ENCODE peak calls at places on chromosome 21, in four cellular contexts. One of them, this sample, is unnamed.

GRCh38 chr21:35697321-35697808 is 363.0 kb downstream of the SETD4 start:
- DNase-seq in sigmoid colon: peak; percentile 74
- DNase-seq in CD8-positive, alpha-beta T cell: no peak
- DNase-seq in endothelial cell: no peak
- DNase-seq in this sample: no peak

GRCh38 chr21:16841917-16842316 is 670.9 kb upstream of the CXADR start:
- DNase-seq in CD8-positive, alpha-beta T cell: no peak
- DNase-seq in endothelial cell: no peak
- DNase-seq in sigmoid colon: no peak
- DNase-seq in this sample: no peak

GRCh38 chr21:44575307-44576024 is 1.9 kb downstream of the KRTAP10-4 start:
- DNase-seq in CD8-positive, alpha-beta T cell: no peak
- DNase-seq in sigmoid colon: no peak
- DNase-seq in endothelial cell: no peak
- DNase-seq in this sample: no peak

GRCh38 chr21:35102488-35103407 is 53.6 kb upstream of the RUNX1 start:
- DNase-seq in endothelial cell: no peak
- DNase-seq in sigmoid colon: peak; percentile 78
- DNase-seq in CD8-positive, alpha-beta T cell: peak; percentile 73
- DNase-seq in this sample: peak; percentile 24

GRCh38 chr21:36310016-36310415 is 10.0 kb upstream of the MORC3 start:
- DNase-seq in endothelial cell: no peak
- DNase-seq in CD8-positive, alpha-beta T cell: peak; percentile 32
- DNase-seq in sigmoid colon: no peak
- DNase-seq in this sample: no peak

GRCh38 chr21:35020446-35020845 is 28.7 kb downstream of the RUNX1 start:
- DNase-seq in endothelial cell: no peak
- DNase-seq in sigmoid colon: no peak
- DNase-seq in CD8-positive, alpha-beta T cell: peak; percentile 48
- DNase-seq in this sample: no peak

GRCh38 chr21:34614443-34614692 is 545 bp downstream of the RCAN1 start:
- DNase-seq in sigmoid colon: no peak
- DNase-seq in endothelial cell: no peak
- DNase-seq in CD8-positive, alpha-beta T cell: no peak
- DNase-seq in this sample: no peak

GRCh38 chr21:46347791-46348381 is 23.9 kb downstream of the PCNT start:
- DNase-seq in CD8-positive, alpha-beta T cell: no peak
- DNase-seq in sigmoid colon: no peak
- DNase-seq in endothelial cell: no peak
- DNase-seq in this sample: no peak

GRCh38 chr21:45559216-45560105 is 17.2 kb upstream of the SLC19A1 start:
- DNase-seq in CD8-positive, alpha-beta T cell: peak; percentile 6
- DNase-seq in sigmoid colon: peak; percentile 57
- DNase-seq in endothelial cell: no peak
- DNase-seq in this sample: peak; percentile 3

GRCh38 chr21:46183910-46184624 is at the start of gene SPATC1L:
- DNase-seq in endothelial cell: peak; percentile 43
- DNase-seq in sigmoid colon: peak; percentile 89
- DNase-seq in CD8-positive, alpha-beta T cell: peak; percentile 57
- DNase-seq in this sample: peak; percentile 48

DNA sequence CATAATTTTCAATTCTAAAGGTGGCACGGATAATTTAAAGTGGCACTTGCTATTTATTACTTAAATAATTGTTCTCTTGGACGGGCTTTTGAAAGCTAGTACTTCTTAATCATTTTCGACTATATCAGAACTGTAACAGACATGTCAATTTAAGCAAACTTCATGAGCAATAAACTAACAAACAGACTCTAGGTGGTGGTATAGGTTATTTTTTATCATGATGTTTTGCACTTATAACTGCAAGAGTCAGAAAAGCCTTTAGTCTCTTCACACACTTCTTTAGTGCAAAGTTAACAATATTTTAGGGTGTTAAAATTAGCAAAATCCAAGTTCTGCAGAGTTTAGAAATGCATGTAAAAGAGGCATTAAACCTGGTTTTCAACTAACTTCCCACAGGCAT is 2.2 kb downstream of the NRIP1 start:
- DNase-seq in endothelial cell: no peak
- DNase-seq in CD8-positive, alpha-beta T cell: no peak
- DNase-seq in sigmoid colon: no peak
- DNase-seq in this sample: no peak
- TF ChIP-seq CTCF in endothelial cell: no peak
- TF ChIP-seq CTCF in CD8-positive, alpha-beta T cell: no peak
- TF ChIP-seq CTCF in sigmoid colon: no peak
- TF ChIP-seq CTCF in this sample: no peak

DNA sequence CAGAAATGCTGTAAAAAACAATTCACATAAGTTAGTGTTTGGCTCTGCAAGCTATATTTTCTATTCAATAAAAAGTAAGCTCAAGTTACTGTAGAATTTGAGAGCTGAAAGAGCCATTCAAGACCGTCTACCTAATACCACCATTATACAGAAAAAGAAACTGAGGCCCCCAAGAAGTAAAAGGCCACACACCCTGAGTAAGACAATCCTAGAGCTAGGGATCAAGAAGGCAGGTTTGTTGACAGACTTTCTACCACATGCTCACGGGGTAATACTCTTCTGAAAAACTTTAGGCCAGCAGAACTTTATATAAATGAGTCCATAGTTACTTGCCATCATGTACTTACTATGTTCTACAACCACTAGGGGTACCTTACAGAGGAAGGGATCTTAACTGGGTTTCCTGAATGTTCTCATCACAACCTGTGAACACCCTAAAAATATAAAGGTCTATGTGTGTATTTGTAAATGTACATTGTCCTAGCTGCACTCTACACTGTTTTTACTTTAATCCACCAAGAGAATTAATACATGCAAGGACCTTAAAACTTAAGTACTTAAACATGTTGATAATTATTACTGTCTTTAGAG is 2.7 kb downstream of the PSMG1 start:
- DNase-seq in sigmoid colon: no peak
- DNase-seq in CD8-positive, alpha-beta T cell: no peak
- DNase-seq in endothelial cell: no peak
- DNase-seq in this sample: no peak
- TF ChIP-seq CTCF in sigmoid colon: no peak
- TF ChIP-seq CTCF in CD8-positive, alpha-beta T cell: no peak
- TF ChIP-seq CTCF in endothelial cell: peak; percentile 35
- TF ChIP-seq CTCF in this sample: no peak

DNA sequence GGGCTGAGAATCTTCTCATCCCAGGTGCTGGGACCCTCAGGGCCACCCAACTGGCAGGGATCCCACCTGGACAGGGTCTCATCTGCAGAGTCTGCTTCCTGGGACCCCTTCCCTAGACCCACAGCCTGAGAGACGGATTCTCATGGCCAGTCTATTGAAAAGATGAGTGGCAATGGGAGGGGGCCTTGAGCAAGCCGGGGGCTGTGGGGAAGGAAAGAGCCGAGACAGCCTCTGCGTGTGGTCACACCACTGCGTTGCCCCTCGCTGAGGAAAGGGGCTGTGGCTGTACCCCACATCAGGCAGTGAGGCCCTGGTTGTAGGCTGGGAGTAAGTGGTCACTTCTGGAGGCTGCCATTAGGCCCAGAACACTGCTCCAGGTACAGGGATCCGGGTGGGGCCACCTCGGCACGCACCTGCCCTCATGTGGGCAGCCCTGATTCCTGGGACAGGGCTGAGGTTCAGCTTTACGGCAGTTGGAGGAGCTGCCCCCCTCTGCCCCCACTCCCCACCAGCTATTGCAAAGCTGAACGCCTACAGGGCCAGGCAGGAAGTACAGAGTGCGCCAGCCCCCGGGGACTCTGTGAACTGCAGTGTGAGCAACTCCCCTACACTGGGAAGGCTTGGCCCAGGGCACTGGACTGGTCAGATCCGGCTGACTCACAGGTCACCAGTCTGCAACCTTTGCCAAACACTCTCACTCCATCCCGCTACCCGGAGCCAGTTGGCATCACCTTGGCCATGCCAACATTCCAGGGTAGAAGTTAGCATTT is 106.9 kb downstream of the RIPK4 start:
- DNase-seq in sigmoid colon: no peak
- DNase-seq in CD8-positive, alpha-beta T cell: no peak
- DNase-seq in endothelial cell: no peak
- DNase-seq in this sample: no peak
- TF ChIP-seq CTCF in sigmoid colon: no peak
- TF ChIP-seq CTCF in CD8-positive, alpha-beta T cell: no peak
- TF ChIP-seq CTCF in endothelial cell: no peak
- TF ChIP-seq CTCF in this sample: no peak

DNA sequence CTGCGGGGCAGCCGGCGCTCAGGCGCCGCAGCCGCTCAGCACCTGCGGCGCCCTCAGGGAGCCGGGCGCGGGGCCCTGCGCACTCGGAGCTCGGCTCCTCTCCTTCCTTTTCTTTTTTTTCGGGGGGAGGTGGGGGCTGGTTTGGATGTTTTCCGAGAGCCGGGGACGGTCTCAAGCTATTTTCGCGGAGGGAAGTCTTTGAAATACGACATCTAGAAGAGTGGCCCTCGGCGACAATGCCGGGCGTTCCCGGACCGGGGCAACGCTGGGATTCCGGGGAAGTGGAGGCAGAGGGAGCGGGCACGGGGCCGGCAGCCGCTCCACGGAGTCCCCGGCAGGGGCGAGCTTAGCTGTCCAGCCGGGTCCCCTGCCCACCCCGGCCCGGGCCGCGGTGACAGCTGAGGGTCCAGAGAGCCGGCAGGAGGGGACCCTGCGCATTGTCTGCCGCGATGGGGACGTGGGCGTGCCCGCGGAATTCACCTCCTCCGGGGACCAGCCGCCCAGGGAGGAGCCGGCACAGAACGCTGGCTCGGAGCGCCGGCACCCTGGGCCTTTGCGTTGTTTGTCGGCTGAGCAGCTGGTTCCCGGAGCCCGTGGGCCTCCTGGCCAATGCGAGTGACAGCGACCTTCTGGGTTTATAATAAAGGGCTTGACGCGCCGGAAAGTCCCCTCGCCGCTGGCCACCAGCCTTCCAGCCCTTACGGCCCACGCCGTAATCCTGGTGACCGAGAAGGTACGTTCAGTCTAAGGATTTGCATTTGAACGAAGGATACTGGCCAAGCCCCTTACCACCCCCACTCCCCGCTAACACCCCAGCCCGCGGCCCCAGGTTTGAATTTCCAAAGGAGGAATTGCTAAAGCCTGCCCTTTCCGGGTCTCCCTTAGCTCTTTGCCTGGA is 582 bp downstream of the SLC37A1 start:
- DNase-seq in endothelial cell: peak; percentile 43
- DNase-seq in sigmoid colon: peak; percentile 72
- DNase-seq in CD8-positive, alpha-beta T cell: peak; percentile 66
- DNase-seq in this sample: peak; percentile 73
- TF ChIP-seq CTCF in endothelial cell: no peak
- TF ChIP-seq CTCF in sigmoid colon: no peak
- TF ChIP-seq CTCF in CD8-positive, alpha-beta T cell: no peak
- TF ChIP-seq CTCF in this sample: no peak

GRCh38 chr21:21373969-21374368 is 375.8 kb downstream of the NCAM2 start:
- DNase-seq in endothelial cell: no peak
- DNase-seq in CD8-positive, alpha-beta T cell: no peak
- DNase-seq in sigmoid colon: no peak
- DNase-seq in this sample: no peak
- TF ChIP-seq CTCF in endothelial cell: no peak
- TF ChIP-seq CTCF in CD8-positive, alpha-beta T cell: no peak
- TF ChIP-seq CTCF in sigmoid colon: peak; percentile 11
- TF ChIP-seq CTCF in this sample: no peak

This sample was measured in activated B cell treated with CpG ODN at 0.5 μM for 24 hours.